ENCODE peak calls at places on chromosomes 4 and X, in seven cellular contexts. B is PC-9; U is stimulated activated CD4-positive, alpha-beta T cell treated with anti-CD3 and anti-CD28 coated beads, Interleukin-2, amount 100 ng/mL, for 48 hours; E is iris pigment epithelial cell; H is aorta; Y is NAMALWA; A is hypothalamus. Z is an unnamed sample.

GRCh38 chr4:177596035-177596434 is 153.8 kb upstream of the AGA start:
- DNase-seq in B (peak), U (peak), E (peak), H (peak), Y (no peak), A (peak), Z (peak)

GRCh38 chr4:169996379-169997245 is 29.6 kb downstream of the MFAP3L start:
- DNase-seq in B (peak), U (no peak), E (no peak), H (no peak), Y (no peak), A (no peak), Z (no peak)

GRCh38 chrX:17706676-17707075 is 30.6 kb upstream of the SCML1 start:
- DNase-seq in B (peak), U (no peak), E (peak), H (no peak), Y (no peak), A (no peak), Z (no peak)

GRCh38 chr4:185925910-185926360 is 113.9 kb upstream of the SORBS2 start:
- DNase-seq in B (no peak), U (no peak), E (no peak), H (no peak), Y (peak), A (no peak), Z (no peak)

GRCh38 chr4:69832326-69833030 is 27.5 kb downstream of the SULT1E1 start:
- DNase-seq in B (no peak), U (no peak), E (no peak), H (no peak), Y (no peak), A (no peak), Z (no peak)

GRCh38 chrX:41178201-41178600 is 93.0 kb downstream of the USP9X start:
- DNase-seq in B (no peak), U (no peak), E (no peak), H (no peak), Y (no peak), A (no peak), Z (no peak)

GRCh38 chr4:26069218-26069617 is 155.2 kb downstream of the SMIM20 start:
- DNase-seq in B (no peak), U (no peak), E (peak), H (no peak), Y (peak), A (no peak), Z (no peak)

GRCh38 chr4:55947912-55948725 is 626 bp upstream of the CEP135 start:
- DNase-seq in B (peak), U (peak), E (peak), H (no peak), Y (peak), A (no peak), Z (peak)

GRCh38 chrX:118526149-118526548 is 30.5 kb downstream of the DOCK11 start:
- DNase-seq in B (no peak), U (no peak), E (peak), H (no peak), Y (no peak), A (no peak), Z (no peak)

GRCh38 chr4:175469519-175469918 is 342.5 kb downstream of the GPM6A start:
- DNase-seq in B (peak), U (no peak), E (peak), H (no peak), Y (no peak), A (no peak), Z (no peak)

GRCh38 chr4:40321671-40322131 is 13.4 kb upstream of the CHRNA9 start:
- DNase-seq in B (no peak), U (no peak), E (peak), H (no peak), Y (no peak), A (no peak), Z (no peak)

GRCh38 chr4:102862747-102863146 is 6.0 kb upstream of the CISD2 start:
- DNase-seq in B (no peak), U (no peak), E (no peak), H (no peak), Y (no peak), A (no peak), Z (no peak)

GRCh38 chrX:15714529-15714928 is 23.5 kb upstream of the CA5B start:
- DNase-seq in B (no peak), U (no peak), E (no peak), H (no peak), Y (no peak), A (peak), Z (no peak)